ENCODE peak calls at places on chromosomes 2 and 18, in nine cellular contexts. C, P, M, D, S, Y, L, G and Q are unnamed samples.

GRCh38 chr2:8661736-8662135 is 20.1 kb upstream of the ID2 start:
- DNase-seq in L (peak), Y (no peak), C (no peak), G (no peak), D (peak), P (no peak), S (no peak), M (peak), Q (peak)

GRCh38 chr18:63974991-63975390 is 5.1 kb downstream of the SERPINB8 start:
- DNase-seq in G (no peak), L (no peak), C (no peak), M (peak), Y (no peak), P (no peak), D (peak), S (no peak), Q (peak)

GRCh38 chr18:22563098-22563707 is 145.5 kb upstream of the CTAGE1 start:
- DNase-seq in S (peak), C (no peak), D (peak), G (no peak), L (peak), P (no peak), M (peak), Y (no peak), Q (peak)

GRCh38 chr18:49892148-49892924 is 79.0 kb upstream of the ACAA2 start:
- DNase-seq in C (no peak), L (no peak), M (peak), G (no peak), S (no peak), Y (no peak), P (no peak), D (peak), Q (no peak)

GRCh38 chr18:79914614-79915160 is 36.8 kb downstream of the SLC66A2 start:
- DNase-seq in L (no peak), Y (no peak), P (no peak), G (no peak), C (no peak), S (no peak), D (no peak), M (no peak), Q (no peak)

GRCh38 chr2:85430780-85431601 is 12.5 kb downstream of the SH2D6 start:
- DNase-seq in C (no peak), Y (peak), L (no peak), D (no peak), S (no peak), G (peak), M (no peak), P (no peak), Q (no peak)

GRCh38 chr2:143686585-143687164 is 557.5 kb downstream of the ARHGAP15 start:
- DNase-seq in M (peak), G (no peak), S (peak), D (peak), L (no peak), P (no peak), C (no peak), Y (no peak), Q (peak)

GRCh38 chr2:232482301-232483238 is 5.1 kb downstream of the ECEL1 start:
- DNase-seq in C (peak), D (no peak), P (no peak), G (peak), S (no peak), L (no peak), Y (no peak), M (no peak), Q (no peak)

GRCh38 chr2:179467111-179467510 is 202.5 kb upstream of the SESTD1 start:
- DNase-seq in L (no peak), C (no peak), G (no peak), S (no peak), Y (no peak), M (peak), P (no peak), D (peak), Q (no peak)

GRCh38 chr2:11097038-11097720 is 58.1 kb upstream of the SLC66A3 start:
- DNase-seq in P (no peak), C (no peak), G (no peak), L (no peak), Y (no peak), D (peak), S (peak), M (peak), Q (peak)

GRCh38 chr2:67050621-67051020 is 346.5 kb upstream of the ETAA1 start:
- DNase-seq in L (no peak), P (no peak), M (peak), C (no peak), S (no peak), D (peak), G (no peak), Y (peak), Q (no peak)

GRCh38 chr2:143482316-143482715 is 353.1 kb downstream of the ARHGAP15 start:
- DNase-seq in M (peak), G (no peak), Y (no peak), P (no peak), S (no peak), D (peak), C (no peak), L (no peak), Q (peak)

GRCh38 chr18:46950064-46950656 is 32.8 kb downstream of the KATNAL2 start:
- DNase-seq in P (no peak), M (peak), C (no peak), G (no peak), Y (no peak), S (no peak), L (no peak), D (peak), Q (no peak)
- TF ChIP-seq CTCF in P (no peak), M (peak), C (peak), G (peak), Y (peak), S (peak), L (no peak), D (peak), Q (peak)

DNA sequence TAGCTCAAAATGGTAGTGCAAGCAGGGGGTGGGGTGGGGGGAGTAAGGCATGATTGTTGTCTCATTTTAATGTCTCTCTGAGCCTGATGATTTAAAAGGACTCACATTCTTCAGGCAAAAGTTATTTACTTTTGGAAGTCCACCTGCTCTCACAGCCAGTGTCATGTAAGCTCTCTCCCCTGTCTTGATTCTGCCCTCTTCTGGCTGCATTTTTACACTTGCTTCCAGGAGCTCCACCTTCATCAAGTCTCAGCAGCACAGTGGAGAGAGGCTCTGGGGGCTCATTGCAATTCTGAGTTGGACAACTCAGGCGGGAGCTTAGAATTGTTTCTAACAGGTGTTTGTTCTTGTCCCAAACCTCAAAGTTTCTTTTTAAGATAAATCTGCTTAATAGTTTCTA is 39.2 kb downstream of the GNAL start:
- DNase-seq in C (no peak), P (no peak), D (peak), S (no peak), G (no peak), L (no peak), M (peak), Y (no peak), Q (peak)
- TF ChIP-seq CTCF in C (no peak), P (no peak), D (peak), S (peak), G (no peak), L (no peak), M (peak), Y (no peak), Q (no peak)

GRCh38 chr2:73337828-73338227 is 44.5 kb upstream of the EGR4 start:
- DNase-seq in M (no peak), L (no peak), P (no peak), G (no peak), Y (no peak), D (no peak), C (no peak), S (no peak), Q (no peak)

GRCh38 chr2:73339171-73339678 is 45.9 kb upstream of the EGR4 start:
- DNase-seq in C (no peak), L (no peak), G (no peak), S (no peak), P (no peak), D (no peak), Y (no peak), M (no peak), Q (no peak)

GRCh38 chr2:73334620-73335019 is 41.3 kb upstream of the EGR4 start:
- DNase-seq in C (no peak), Y (no peak), G (no peak), L (no peak), S (no peak), D (no peak), M (no peak), P (no peak), Q (no peak)

GRCh38 chr2:73334045-73334444 is 40.7 kb upstream of the EGR4 start:
- DNase-seq in P (no peak), G (no peak), D (no peak), L (no peak), S (no peak), M (no peak), C (no peak), Y (no peak), Q (no peak)

DNA sequence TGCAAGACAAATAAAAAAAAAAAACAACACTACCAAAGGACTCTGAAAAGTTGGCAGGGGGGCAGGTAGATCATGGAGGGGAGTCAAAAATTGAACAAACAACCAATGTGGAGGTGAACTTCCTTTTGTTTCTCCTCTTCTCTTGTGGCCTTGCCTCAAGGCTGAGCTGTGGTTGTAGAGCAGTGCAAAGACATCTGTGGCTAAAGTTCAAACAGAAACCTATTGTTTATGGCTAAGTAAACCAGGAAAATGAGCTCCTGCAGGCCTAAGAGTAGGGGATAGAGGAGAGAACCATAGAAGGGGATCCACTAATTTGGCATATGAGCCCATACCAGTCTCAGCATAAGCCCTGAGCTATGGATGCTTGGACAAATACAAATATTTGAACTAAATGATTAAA is 40.2 kb upstream of the EGR4 start:
- DNase-seq in D (no peak), M (no peak), G (no peak), L (no peak), Y (no peak), C (no peak), P (no peak), S (no peak), Q (no peak)
- TF ChIP-seq CTCF in D (no peak), M (no peak), G (no peak), L (no peak), Y (no peak), C (no peak), P (no peak), S (no peak), Q (no peak)

GRCh38 chr2:138474093-138474834 is 27.3 kb upstream of the SPOPL start:
- DNase-seq in G (no peak), P (no peak), L (no peak), M (peak), Y (no peak), S (no peak), C (no peak), D (peak), Q (no peak)

GRCh38 chr2:138476186-138476585 is 25.4 kb upstream of the SPOPL start:
- DNase-seq in Y (no peak), M (no peak), G (no peak), L (no peak), D (no peak), P (no peak), S (no peak), C (no peak), Q (no peak)

GRCh38 chr2:138470941-138471340 is 30.6 kb upstream of the SPOPL start:
- DNase-seq in Y (no peak), G (no peak), P (no peak), C (no peak), S (no peak), L (no peak), D (no peak), M (no peak), Q (no peak)

GRCh38 chr2:138475394-138475793 is 26.2 kb upstream of the SPOPL start:
- DNase-seq in G (no peak), S (no peak), M (no peak), P (no peak), L (no peak), Y (no peak), D (peak), C (no peak), Q (no peak)

DNA sequence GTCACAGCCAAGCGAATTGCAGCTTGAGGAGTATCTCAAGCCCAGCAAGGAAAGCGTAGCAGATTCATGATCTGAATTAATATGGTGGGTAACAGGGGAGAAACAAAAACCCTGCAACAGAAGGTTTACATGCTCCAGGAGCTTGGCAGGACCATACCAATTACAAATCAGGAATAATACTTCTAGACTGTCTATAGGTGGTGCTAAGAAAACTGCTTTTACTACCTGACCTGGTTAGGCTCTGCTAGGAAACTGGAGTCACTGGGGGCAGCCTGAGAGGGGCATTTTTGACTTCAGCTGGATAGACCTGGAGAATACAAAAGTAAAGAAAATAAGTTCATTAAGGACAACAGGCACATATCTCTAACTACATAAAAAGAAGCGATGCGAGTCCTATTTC is 24.6 kb upstream of the SPOPL start:
- DNase-seq in M (no peak), D (no peak), Y (no peak), S (no peak), L (no peak), C (no peak), G (no peak), P (no peak), Q (no peak)
- TF ChIP-seq CTCF in M (no peak), D (no peak), Y (no peak), S (no peak), L (no peak), C (no peak), G (no peak), P (no peak), Q (no peak)

GRCh38 chr2:69298261-69298660 is 88.8 kb downstream of the GFPT1 start:
- DNase-seq in S (peak), P (no peak), C (no peak), D (peak), Y (no peak), M (peak), G (no peak), L (no peak), Q (peak)
- TF ChIP-seq CTCF in S (no peak), P (no peak), C (no peak), D (peak), Y (no peak), M (no peak), G (no peak), L (no peak), Q (no peak)

DNA sequence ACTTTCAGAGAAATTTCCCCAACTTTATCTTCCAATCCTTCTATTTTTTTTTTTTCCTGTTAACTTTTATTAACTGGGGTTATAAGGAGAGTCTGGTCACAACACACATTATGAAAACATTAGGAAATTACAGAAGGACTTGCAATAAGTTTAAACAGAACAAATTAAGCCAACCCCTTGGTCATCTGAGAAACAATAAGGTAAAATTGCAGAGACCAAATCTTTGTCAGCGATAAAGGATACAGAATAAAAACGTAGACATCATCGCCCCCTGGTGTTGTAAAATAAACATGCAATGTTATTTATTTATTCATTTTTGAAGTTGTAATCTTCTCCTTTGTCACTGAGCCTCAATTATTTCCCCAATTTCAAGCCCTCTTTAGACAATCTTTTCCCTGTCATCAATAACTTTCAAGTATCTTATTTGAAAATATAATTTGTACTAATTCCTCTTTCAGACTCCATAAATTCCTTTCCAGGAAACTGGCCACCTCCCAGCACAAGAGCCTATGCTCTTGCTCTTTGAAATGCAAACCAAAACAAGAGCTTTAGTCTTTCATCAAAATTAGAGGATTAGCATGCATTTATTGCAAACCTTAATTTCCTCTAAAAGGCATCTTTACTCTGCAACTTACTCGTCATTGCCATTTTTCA is 19.5 kb downstream of the G6PC2 start:
- DNase-seq in P (no peak), M (peak), D (peak), S (peak), C (no peak), Y (no peak), G (no peak), L (no peak), Q (peak)
- TF ChIP-seq CTCF in P (peak), M (peak), D (peak), S (peak), C (peak), Y (peak), G (peak), L (peak), Q (peak)